ENCODE peak calls at places on chromosomes 13 and 19, in six cellular contexts. J is pancreas, S is K562, T is ovary, H is heart right ventricle, N is WERI-Rb-1. U is an unnamed sample. For H3K9me3, the result is how much of the 10 kb centered on the place peaks cover.

GRCh38 chr13:100633461-100633860 is 41.1 kb downstream of the TMTC4 start:
- DNase-seq in J (no peak), S (no peak), T (no peak), H (no peak), N (no peak), U (no peak)

GRCh38 chr19:2334426-2334825 is 5.9 kb downstream of the SPPL2B start:
- DNase-seq in J (no peak), S (no peak), T (no peak), H (no peak), N (no peak), U (no peak)

GRCh38 chr13:40430234-40430633 is 236.2 kb downstream of the FOXO1 start:
- DNase-seq in J (peak), S (no peak), T (no peak), H (no peak), N (peak), U (no peak)

GRCh38 chr19:13195678-13196077 is 45.5 kb downstream of the IER2 start:
- DNase-seq in J (peak), S (peak), T (no peak), H (no peak), N (peak), U (peak)

GRCh38 chr19:7970716-7971448 is 27.4 kb upstream of the TIMM44 start:
- DNase-seq in J (no peak), S (peak), T (no peak), H (no peak), N (peak), U (no peak)

GRCh38 chr13:73898276-73898675 is 235.9 kb downstream of the KLF12 start:
- DNase-seq in J (no peak), S (no peak), T (no peak), H (no peak), N (no peak), U (no peak)

GRCh38 chr19:58218899-58219298 is 9.8 kb upstream of the ZNF544 start:
- DNase-seq in J (no peak), S (peak), T (no peak), H (no peak), N (peak), U (no peak)

GRCh38 chr19:18058208-18059009 is 28.3 kb downstream of the IL12RB1 start:
- DNase-seq in J (peak), S (peak), T (peak), H (peak), N (peak), U (peak)

GRCh38 chr19:49949735-49950589 is 11.0 kb downstream of the SIGLEC11 start:
- DNase-seq in J (no peak), S (no peak), T (no peak), H (no peak), N (no peak), U (no peak)

GRCh38 chr13:77729502-77730221 is 32.2 kb downstream of the SLAIN1 start:
- DNase-seq in J (no peak), S (no peak), T (no peak), H (no peak), N (peak), U (no peak)

GRCh38 chr13:107124129-107124718 is 556.3 kb upstream of the ARGLU1 start:
- DNase-seq in J (no peak), S (no peak), T (no peak), H (no peak), N (no peak), U (no peak)

GRCh38 chr19:18118420-18119242 is 21.1 kb downstream of the MAST3 start:
- DNase-seq in J (no peak), S (no peak), T (no peak), H (no peak), N (no peak), U (no peak)

GRCh38 chr19:18967358-18968146 is 26.5 kb upstream of the HOMER3 start:
- DNase-seq in J (peak), S (no peak), T (no peak), H (peak), N (no peak), U (no peak)

GRCh38 chr19:4713384-4713951 is 10.2 kb downstream of the DPP9 start:
- DNase-seq in J (peak), S (no peak), T (no peak), H (peak), N (no peak), U (no peak)

GRCh38 chr19:46717034-46717715 is at the start of gene PRKD2:
- DNase-seq in J (peak), S (peak), T (peak), H (peak), N (peak), U (peak)

GRCh38 chr13:26785845-26786630 is 25.5 kb upstream of the GPR12 start:
- DNase-seq in J (peak), S (no peak), T (no peak), H (peak), N (no peak), U (peak)

GRCh38 chr13:104949840-104950805 is 1585.3 kb downstream of the EFNB2 start:
- DNase-seq in J (no peak), S (no peak), T (no peak), H (no peak), N (no peak), U (no peak)

GRCh38 chr19:56091066-56091490 is 30.0 kb downstream of the ZNF787 start:
- DNase-seq in J (no peak), S (no peak), T (no peak), H (no peak), N (no peak), U (no peak)

GRCh38 chr13:60414177-60414576 is 17.2 kb downstream of the TDRD3 start:
- DNase-seq in J (no peak), S (no peak), T (no peak), H (no peak), N (no peak), U (no peak)

GRCh38 chr19:34493649-34494044 is 12.1 kb downstream of the WTIP start:
- DNase-seq in J (no peak), S (no peak), T (no peak), H (no peak), N (no peak), U (no peak)

GRCh38 chr13:20495087-20496023 is 30.3 kb downstream of the CRYL1 start:
- DNase-seq in J (peak), S (peak), T (peak), H (peak), N (peak), U (peak)

GRCh38 chr19:29084266-29084665 is 128.7 kb downstream of the UQCRFS1 start:
- DNase-seq in J (no peak), S (peak), T (no peak), H (no peak), N (peak), U (no peak)

GRCh38 chr19:34277244-34277643 is 22.9 kb downstream of the GARRE1 start:
- DNase-seq in J (no peak), S (no peak), T (no peak), H (no peak), N (no peak), U (no peak)

DNA sequence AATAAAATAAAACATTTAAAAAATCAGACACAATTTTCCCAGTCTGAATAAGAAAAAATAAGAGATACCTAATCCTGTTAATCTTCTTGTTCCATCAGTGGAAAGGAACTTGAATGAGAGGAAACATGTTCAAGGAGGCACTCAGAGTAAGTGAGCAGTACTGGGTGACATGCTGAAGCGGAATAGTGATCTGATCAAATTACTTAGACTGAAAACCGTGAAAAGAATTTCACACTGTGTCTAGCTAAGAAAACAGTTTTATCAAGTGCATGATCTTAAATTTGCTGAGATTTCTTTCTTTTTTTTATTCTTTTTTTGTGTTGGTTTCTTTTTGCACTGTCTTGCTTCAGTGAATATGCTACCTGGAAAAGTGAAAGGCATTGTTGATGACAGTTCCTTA is 249.5 kb upstream of the SLC10A2 start:
- DNase-seq in J (no peak), S (no peak), T (no peak), H (no peak), N (no peak), U (no peak)
- H3K9me3 ChIP-seq in J (under half), S (under half), T (under half), H (under half), N (under half), U (under half)

GRCh38 chr13:43852923-43853404 is 26.6 kb downstream of the CCDC122 start:
- DNase-seq in J (no peak), S (no peak), T (no peak), H (no peak), N (no peak), U (no peak)
- H3K9me3 ChIP-seq in J (under half), S (under half), T (under half), H (under half), N (under half), U (under half)

DNA sequence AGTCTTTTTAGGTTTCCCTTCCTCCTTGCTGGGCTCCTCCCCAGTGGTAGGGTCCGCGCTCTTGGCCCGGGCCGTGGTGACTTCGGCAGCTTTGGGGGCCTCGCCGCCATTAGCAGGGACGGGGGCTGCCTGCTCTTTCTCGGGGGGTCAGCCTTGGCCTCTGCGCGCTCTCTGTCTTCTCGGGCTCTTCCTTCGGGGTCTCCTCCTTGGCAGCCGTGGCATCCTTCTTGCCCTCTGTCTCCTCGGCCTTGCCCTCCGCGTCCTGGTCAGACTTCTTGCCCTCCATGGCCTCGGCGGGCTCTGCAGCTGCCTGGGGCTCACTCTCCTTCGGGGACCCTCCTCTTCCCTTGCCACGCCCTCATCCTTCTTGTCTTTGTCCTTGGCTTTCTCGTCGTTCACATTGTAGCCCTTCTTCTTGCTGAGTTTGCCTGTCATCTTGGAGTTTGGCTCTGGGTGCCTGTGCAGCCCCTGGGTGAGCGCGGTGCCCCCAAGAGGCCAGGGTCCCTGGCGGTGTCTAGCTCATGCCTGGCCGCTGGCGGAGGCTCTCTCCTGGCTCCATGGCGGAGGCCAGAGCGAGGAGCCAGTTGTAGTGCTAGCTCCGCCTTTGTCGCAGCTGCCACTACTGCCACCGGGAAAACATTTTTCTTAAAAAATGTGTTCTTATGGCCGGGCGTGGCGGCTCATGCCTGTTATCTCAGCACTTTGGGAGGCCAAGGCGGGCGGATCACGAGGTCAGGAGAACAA is 283.0 kb upstream of the SGCG start:
- DNase-seq in J (no peak), S (no peak), T (no peak), H (no peak), N (no peak), U (no peak)
- H3K9me3 ChIP-seq in J (under half), S (under half), T (under half), H (under half), N (under half), U (under half)

GRCh38 chr13:48068952-48069351 is 26.0 kb downstream of the MED4 start:
- DNase-seq in J (no peak), S (no peak), T (no peak), H (no peak), N (no peak), U (no peak)

GRCh38 chr13:48068036-48068435 is 26.9 kb downstream of the MED4 start:
- DNase-seq in J (no peak), S (no peak), T (no peak), H (no peak), N (peak), U (no peak)

GRCh38 chr13:48072304-48072703 is 22.6 kb downstream of the MED4 start:
- DNase-seq in J (no peak), S (no peak), T (no peak), H (no peak), N (no peak), U (no peak)

GRCh38 chr13:48070942-48071341 is 24.0 kb downstream of the MED4 start:
- DNase-seq in J (no peak), S (no peak), T (no peak), H (no peak), N (no peak), U (no peak)

DNA sequence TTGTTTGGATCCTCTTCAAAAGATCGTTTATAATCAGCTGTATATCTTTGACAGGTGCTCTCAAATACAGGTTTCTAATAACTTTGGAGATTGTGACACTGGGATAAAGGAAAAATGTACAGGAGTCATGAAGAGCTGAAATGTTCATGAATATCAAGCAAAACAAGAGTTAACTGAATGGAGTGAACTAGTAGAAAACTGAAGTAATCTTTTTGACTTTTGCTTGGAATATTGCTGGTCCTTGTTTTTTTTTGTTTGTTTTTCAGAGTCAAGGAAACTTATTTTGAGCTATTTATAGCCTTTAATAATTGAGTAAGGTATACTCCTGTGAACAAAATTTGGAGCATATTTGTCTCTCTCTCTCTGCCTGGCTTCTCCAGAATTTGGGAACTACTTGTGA is 25.3 kb downstream of the MED4 start:
- DNase-seq in J (no peak), S (no peak), T (no peak), H (no peak), N (no peak), U (no peak)
- H3K9me3 ChIP-seq in J (under half), S (under half), T (under half), H (under half), N (under half), U (under half)

DNA sequence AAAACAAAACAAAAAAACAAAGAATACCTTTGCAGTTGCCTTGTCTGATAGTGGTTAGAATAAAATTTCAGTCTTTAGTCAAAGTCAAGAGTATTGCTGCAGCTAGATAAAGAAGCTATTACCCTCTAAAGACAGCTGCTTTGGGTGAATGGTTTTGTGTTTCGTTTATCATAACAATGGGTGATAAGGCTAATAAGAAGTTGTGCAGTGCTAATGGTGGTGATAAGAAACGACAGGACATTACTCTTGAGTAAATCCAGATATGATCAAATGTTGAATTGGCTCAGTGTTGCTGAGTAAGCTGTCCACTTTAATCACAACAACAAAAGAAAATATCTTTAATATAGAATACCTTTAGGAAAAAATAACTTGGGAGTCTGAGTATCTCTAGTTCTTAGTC is 1825.3 kb downstream of the SLITRK5 start:
- DNase-seq in J (no peak), S (no peak), T (no peak), H (no peak), N (no peak), U (no peak)
- H3K9me3 ChIP-seq in J (under half), S (under half), T (under half), H (under half), N (under half), U (under half)

DNA sequence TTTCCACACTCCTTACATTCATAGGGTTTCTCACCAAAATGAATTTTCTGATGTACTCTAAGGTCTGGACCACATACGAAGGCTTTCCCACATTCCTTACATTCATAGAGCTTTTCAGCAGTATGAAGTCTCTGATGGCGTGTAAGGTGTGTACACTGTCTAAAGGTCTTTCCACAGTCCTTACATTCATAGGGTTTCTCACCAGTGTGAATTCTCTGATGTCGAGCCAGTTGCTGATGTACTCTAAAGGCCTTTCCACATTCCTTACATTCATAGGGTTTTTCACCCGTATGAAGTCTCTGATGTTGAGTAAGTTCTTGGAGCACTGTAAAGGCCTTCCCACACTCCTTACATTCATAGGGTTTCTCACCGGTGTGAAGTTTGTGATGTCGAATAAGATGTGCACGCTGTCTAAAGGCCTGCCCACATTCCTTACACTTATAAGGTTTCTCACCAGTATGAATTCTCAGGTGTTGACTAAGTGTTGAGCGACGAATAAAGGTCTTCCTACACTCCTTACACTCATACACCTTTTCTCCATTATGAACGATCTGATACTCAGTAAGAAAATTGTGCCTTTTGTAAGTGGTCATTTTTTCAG is 38.1 kb downstream of the ZFP14 start:
- DNase-seq in J (no peak), S (no peak), T (no peak), H (no peak), N (no peak), U (no peak)
- H3K9me3 ChIP-seq in J (under half), S (under half), T (under half), H (under half), N (under half), U (under half)

U was measured in T-helper 17 cell.